ENCODE peak calls at places on chromosomes 4 and X, in five cellular contexts. One of them, this sample, is unnamed.

GRCh38 chrX:93594780-93595179 is 78.6 kb downstream of the NAP1L3 start:
- DNase-seq in DND-41: no peak
- DNase-seq in K562: no peak
- DNase-seq in SK-N-SH: no peak
- DNase-seq in GM23248: no peak
- DNase-seq in this sample: no peak

GRCh38 chr4:158793021-158793420 is 24.2 kb downstream of the FNIP2 start:
- DNase-seq in DND-41: no peak
- DNase-seq in K562: no peak
- DNase-seq in SK-N-SH: no peak
- DNase-seq in GM23248: no peak
- DNase-seq in this sample: no peak

GRCh38 chrX:100410083-100410590 is at the start of gene PCDH19:
- DNase-seq in DND-41: no peak
- DNase-seq in K562: no peak
- DNase-seq in SK-N-SH: peak
- DNase-seq in GM23248: peak
- DNase-seq in this sample: peak

GRCh38 chrX:2397648-2398340 is 103.0 kb downstream of the DHRSX start:
- DNase-seq in DND-41: no peak
- DNase-seq in K562: no peak
- DNase-seq in SK-N-SH: no peak
- DNase-seq in GM23248: peak
- DNase-seq in this sample: peak

GRCh38 chr4:78864405-78865024 is 74.7 kb downstream of the PAQR3 start:
- DNase-seq in DND-41: peak
- DNase-seq in K562: peak
- DNase-seq in SK-N-SH: peak
- DNase-seq in GM23248: peak
- DNase-seq in this sample: peak

GRCh38 chrX:39859991-39860861 is 237.5 kb downstream of the BCOR start:
- DNase-seq in DND-41: peak
- DNase-seq in K562: peak
- DNase-seq in SK-N-SH: peak
- DNase-seq in GM23248: peak
- DNase-seq in this sample: peak

GRCh38 chr4:19024047-19024446 is 1002.5 kb upstream of the LCORL start:
- DNase-seq in DND-41: no peak
- DNase-seq in K562: no peak
- DNase-seq in SK-N-SH: no peak
- DNase-seq in GM23248: no peak
- DNase-seq in this sample: no peak

GRCh38 chr4:1624519-1624910 is 59.6 kb downstream of the FAM53A start:
- DNase-seq in DND-41: no peak
- DNase-seq in K562: no peak
- DNase-seq in SK-N-SH: no peak
- DNase-seq in GM23248: no peak
- DNase-seq in this sample: no peak

GRCh38 chrX:136822337-136823095 is 41.8 kb upstream of the ARHGEF6 start:
- DNase-seq in DND-41: no peak
- DNase-seq in K562: no peak
- DNase-seq in SK-N-SH: no peak
- DNase-seq in GM23248: no peak
- DNase-seq in this sample: peak

GRCh38 chrX:68287419-68287818 is 145.9 kb downstream of the OPHN1 start:
- DNase-seq in DND-41: no peak
- DNase-seq in K562: no peak
- DNase-seq in SK-N-SH: no peak
- DNase-seq in GM23248: no peak
- DNase-seq in this sample: no peak

GRCh38 chr4:152999376-153000067 is 63.4 kb downstream of the FHDC1 start:
- DNase-seq in DND-41: no peak
- DNase-seq in K562: no peak
- DNase-seq in SK-N-SH: no peak
- DNase-seq in GM23248: no peak
- DNase-seq in this sample: no peak

GRCh38 chr4:138835833-138836521 is 179.6 kb upstream of the NOCT start:
- DNase-seq in DND-41: no peak
- DNase-seq in K562: no peak
- DNase-seq in SK-N-SH: peak
- DNase-seq in GM23248: peak
- DNase-seq in this sample: peak

GRCh38 chr4:164396439-164396838 is 357.5 kb upstream of the SMIM31 start:
- DNase-seq in DND-41: no peak
- DNase-seq in K562: no peak
- DNase-seq in SK-N-SH: no peak
- DNase-seq in GM23248: no peak
- DNase-seq in this sample: peak

GRCh38 chr4:129344058-129344457 is 248.1 kb downstream of the C4orf33 start:
- DNase-seq in DND-41: peak
- DNase-seq in K562: peak
- DNase-seq in SK-N-SH: peak
- DNase-seq in GM23248: peak
- DNase-seq in this sample: peak

GRCh38 chr4:128635939-128636551 is 173.5 kb upstream of the JADE1 start:
- DNase-seq in DND-41: no peak
- DNase-seq in K562: no peak
- DNase-seq in SK-N-SH: no peak
- DNase-seq in GM23248: peak
- DNase-seq in this sample: peak

GRCh38 chr4:6419452-6420028 is 52.9 kb downstream of the PPP2R2C start:
- DNase-seq in DND-41: no peak
- DNase-seq in K562: no peak
- DNase-seq in SK-N-SH: no peak
- DNase-seq in GM23248: peak
- DNase-seq in this sample: no peak

GRCh38 chr4:98677799-98678198 is 19.4 kb upstream of the TSPAN5 start:
- DNase-seq in DND-41: no peak
- DNase-seq in K562: no peak
- DNase-seq in SK-N-SH: no peak
- DNase-seq in GM23248: no peak
- DNase-seq in this sample: no peak

GRCh38 chrX:137194164-137194563 is 160.4 kb upstream of the GPR101 start:
- DNase-seq in DND-41: peak
- DNase-seq in K562: peak
- DNase-seq in SK-N-SH: peak
- DNase-seq in GM23248: peak
- DNase-seq in this sample: no peak

GRCh38 chr4:168589154-168589553 is 92.3 kb downstream of the PALLD start:
- DNase-seq in DND-41: no peak
- DNase-seq in K562: no peak
- DNase-seq in SK-N-SH: no peak
- DNase-seq in GM23248: peak
- DNase-seq in this sample: peak

GRCh38 chr4:156113138-156113537 is 159.5 kb upstream of the CTSO start:
- DNase-seq in DND-41: no peak
- DNase-seq in K562: no peak
- DNase-seq in SK-N-SH: no peak
- DNase-seq in GM23248: no peak
- DNase-seq in this sample: no peak

GRCh38 chrX:127708155-127708554 is 344.0 kb downstream of the ACTRT1 start:
- DNase-seq in DND-41: no peak
- DNase-seq in K562: no peak
- DNase-seq in SK-N-SH: no peak
- DNase-seq in GM23248: no peak
- DNase-seq in this sample: no peak

GRCh38 chr4:76059750-76060149 is 14.8 kb upstream of the ART3 start:
- DNase-seq in DND-41: no peak
- DNase-seq in K562: no peak
- DNase-seq in SK-N-SH: no peak
- DNase-seq in GM23248: no peak
- DNase-seq in this sample: no peak

GRCh38 chr4:52665592-52665991 is 6.5 kb upstream of the USP46 start:
- DNase-seq in DND-41: no peak
- DNase-seq in K562: no peak
- DNase-seq in SK-N-SH: peak
- DNase-seq in GM23248: peak
- DNase-seq in this sample: no peak

GRCh38 chr4:184762100-184762499 is 28.2 kb upstream of the CENPU start:
- DNase-seq in DND-41: peak
- DNase-seq in K562: no peak
- DNase-seq in SK-N-SH: no peak
- DNase-seq in GM23248: no peak
- DNase-seq in this sample: no peak

GRCh38 chr4:81599646-81600231 is 128.0 kb upstream of the RASGEF1B start:
- DNase-seq in DND-41: no peak
- DNase-seq in K562: no peak
- DNase-seq in SK-N-SH: no peak
- DNase-seq in GM23248: no peak
- DNase-seq in this sample: no peak
- H2AFZ ChIP-seq in DND-41: no peak
- H2AFZ ChIP-seq in K562: no peak
- H2AFZ ChIP-seq in SK-N-SH: no peak
- H2AFZ ChIP-seq in GM23248: no peak
- H2AFZ ChIP-seq in this sample: no peak

GRCh38 chrX:26347171-26347570 is 131.2 kb downstream of the MAGEB5 start:
- DNase-seq in DND-41: no peak
- DNase-seq in K562: no peak
- DNase-seq in SK-N-SH: no peak
- DNase-seq in GM23248: no peak
- DNase-seq in this sample: no peak

DNA sequence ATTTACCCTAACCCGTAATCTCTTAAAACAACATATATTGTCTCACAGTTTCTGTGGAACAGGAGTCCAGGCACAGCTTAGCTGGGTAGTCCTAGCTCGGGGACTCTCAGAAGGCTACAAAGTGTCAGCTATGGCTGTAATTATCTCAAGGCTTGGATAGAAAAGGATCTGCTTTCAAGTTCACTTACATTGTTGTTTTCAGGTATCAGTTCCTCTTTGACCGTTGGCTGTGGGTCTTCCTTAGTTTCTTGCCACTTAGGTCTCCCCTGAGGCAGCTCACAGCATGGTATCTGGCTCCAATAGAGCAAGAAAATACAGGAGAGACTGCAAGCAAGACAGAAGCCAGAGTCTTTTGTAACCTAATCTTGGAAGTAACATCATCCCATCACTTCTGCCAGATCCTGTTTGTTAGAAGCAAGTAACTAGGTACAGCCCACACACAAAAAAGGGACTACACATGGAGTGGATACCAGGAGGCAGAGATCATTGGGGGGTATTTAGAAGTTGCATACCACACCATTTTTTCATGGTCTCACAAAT is 137.0 kb downstream of the MAGEB5 start:
- DNase-seq in DND-41: no peak
- DNase-seq in K562: no peak
- DNase-seq in SK-N-SH: no peak
- DNase-seq in GM23248: no peak
- DNase-seq in this sample: no peak
- H3K4me2 ChIP-seq in DND-41: no peak
- H3K4me2 ChIP-seq in K562: no peak
- H3K4me2 ChIP-seq in SK-N-SH: no peak
- H3K4me2 ChIP-seq in GM23248: no peak
- H3K4me2 ChIP-seq in this sample: no peak

GRCh38 chr4:81471361-81472248 is at the start of gene RASGEF1B:
- DNase-seq in DND-41: peak
- DNase-seq in K562: peak
- DNase-seq in SK-N-SH: peak
- DNase-seq in GM23248: peak
- DNase-seq in this sample: peak
- H3K9ac ChIP-seq in DND-41: peak
- H3K9ac ChIP-seq in K562: peak
- H3K9ac ChIP-seq in SK-N-SH: no peak
- H3K9ac ChIP-seq in GM23248: peak
- H3K9ac ChIP-seq in this sample: peak

GRCh38 chr4:148376151-148376550 is 66.1 kb downstream of the NR3C2 start:
- DNase-seq in DND-41: peak
- DNase-seq in K562: no peak
- DNase-seq in SK-N-SH: peak
- DNase-seq in GM23248: no peak
- DNase-seq in this sample: peak
- H2AFZ ChIP-seq in DND-41: no peak
- H2AFZ ChIP-seq in K562: no peak
- H2AFZ ChIP-seq in SK-N-SH: no peak
- H2AFZ ChIP-seq in GM23248: no peak
- H2AFZ ChIP-seq in this sample: peak

DNA sequence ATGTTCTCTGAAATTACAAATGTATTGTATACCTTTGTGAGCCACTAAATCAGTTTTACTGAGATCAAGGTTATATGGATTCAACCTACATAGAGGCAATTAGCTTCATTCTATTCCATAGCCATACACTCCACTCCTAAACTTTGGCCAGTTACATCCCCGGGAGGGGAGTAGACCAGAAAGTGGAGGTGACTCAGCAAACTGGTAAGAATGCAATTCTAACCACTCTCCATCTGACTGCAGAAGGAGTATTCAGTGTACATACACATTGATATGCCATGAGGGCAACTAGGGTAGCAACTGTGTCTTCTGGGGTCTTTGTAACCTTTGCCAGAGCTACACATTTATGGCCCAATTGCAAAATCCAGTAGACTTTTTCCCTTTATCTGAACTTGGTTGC is 7.6 kb downstream of the SLC25A43 start:
- DNase-seq in DND-41: no peak
- DNase-seq in K562: peak
- DNase-seq in SK-N-SH: no peak
- DNase-seq in GM23248: peak
- DNase-seq in this sample: peak
- H3K4me2 ChIP-seq in DND-41: no peak
- H3K4me2 ChIP-seq in K562: peak
- H3K4me2 ChIP-seq in SK-N-SH: no peak
- H3K4me2 ChIP-seq in GM23248: peak
- H3K4me2 ChIP-seq in this sample: no peak

GRCh38 chr4:2825740-2826139 is 17.9 kb upstream of the ADD1 start:
- DNase-seq in DND-41: no peak
- DNase-seq in K562: no peak
- DNase-seq in SK-N-SH: no peak
- DNase-seq in GM23248: no peak
- DNase-seq in this sample: no peak
- H3K9ac ChIP-seq in DND-41: no peak
- H3K9ac ChIP-seq in K562: no peak
- H3K9ac ChIP-seq in SK-N-SH: no peak
- H3K9ac ChIP-seq in GM23248: no peak
- H3K9ac ChIP-seq in this sample: no peak

DNA sequence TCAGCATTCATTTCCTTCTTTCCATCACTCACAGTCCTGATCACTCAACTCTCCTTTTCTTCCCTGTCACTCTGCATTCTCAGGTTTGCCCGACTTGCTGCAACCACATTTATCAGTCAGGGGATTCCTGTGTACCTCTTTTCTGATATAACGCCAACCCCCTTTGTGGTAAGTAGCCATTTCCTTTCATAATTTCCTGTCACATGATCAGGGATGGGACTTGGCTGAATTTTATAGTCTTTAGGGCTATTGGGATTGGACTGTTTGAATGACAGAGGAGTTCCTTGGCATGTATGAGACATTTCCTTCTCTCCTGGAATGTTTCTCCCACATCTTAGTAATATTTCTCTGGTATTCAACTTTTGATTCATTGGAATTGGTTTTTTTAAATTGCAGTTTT is 11.0 kb downstream of the PGM2 start:
- DNase-seq in DND-41: no peak
- DNase-seq in K562: no peak
- DNase-seq in SK-N-SH: no peak
- DNase-seq in GM23248: peak
- DNase-seq in this sample: peak
- H2AFZ ChIP-seq in DND-41: no peak
- H2AFZ ChIP-seq in K562: no peak
- H2AFZ ChIP-seq in SK-N-SH: peak
- H2AFZ ChIP-seq in GM23248: no peak
- H2AFZ ChIP-seq in this sample: no peak

This sample was measured in fibroblast of lung.